ENCODE peak calls at places on chromosome 4, in nine cellular contexts. G is HFFc6, H is GM10248, K is AG04449, R is thyroid gland, B is testis, D is HCT116, J is pancreas, I is sigmoid colon. Y is an unnamed sample.

GRCh38 chr4:78100060-78100459 is 42.9 kb downstream of the FRAS1 start:
- DNase-seq in G (no peak), H (no peak), K (no peak), R (peak; percentile 15), B (no peak), D (no peak), J (no peak), I (no peak), Y (no peak)

GRCh38 chr4:74628808-74629616 is 165.3 kb downstream of the BTC start:
- DNase-seq in G (peak; percentile 26), H (no peak), K (no peak), R (no peak), B (no peak), D (no peak), J (no peak), I (no peak), Y (no peak)

GRCh38 chr4:185956546-185956945 is 112.4 kb upstream of the TLR3 start:
- DNase-seq in G (no peak), H (no peak), K (no peak), R (no peak), B (no peak), D (no peak), J (no peak), I (no peak), Y (no peak)

GRCh38 chr4:5160668-5161067 is 109.4 kb downstream of the STK32B start:
- DNase-seq in G (no peak), H (no peak), K (no peak), R (no peak), B (no peak), D (no peak), J (no peak), I (no peak), Y (no peak)

GRCh38 chr4:123588631-123589223 is 192.1 kb downstream of the SPRY1 start:
- DNase-seq in G (peak; percentile 9), H (peak; percentile 12), K (no peak), R (no peak), B (no peak), D (no peak), J (no peak), I (no peak), Y (no peak)

GRCh38 chr4:153785830-153786721 is 2.8 kb downstream of the SFRP2 start:
- DNase-seq in G (peak; percentile 12), H (peak; percentile 33), K (no peak), R (no peak), B (no peak), D (peak; percentile 26), J (no peak), I (no peak), Y (no peak)

GRCh38 chr4:73440653-73441052 is 4.6 kb downstream of the AFP start:
- DNase-seq in G (no peak), H (no peak), K (no peak), R (no peak), B (no peak), D (no peak), J (no peak), I (no peak), Y (no peak)

GRCh38 chr4:185112104-185112503 is 31.0 kb upstream of the SLC25A4 start:
- DNase-seq in G (peak; percentile 93), H (no peak), K (peak; percentile 82), R (peak; percentile 26), B (peak; percentile 53), D (peak; percentile 97), J (peak; percentile 74), I (no peak), Y (no peak)

GRCh38 chr4:147361726-147362125 is 119.2 kb upstream of the EDNRA start:
- DNase-seq in G (peak; percentile 72), H (no peak), K (no peak), R (no peak), B (peak; percentile 61), D (peak; percentile 61), J (no peak), I (no peak), Y (no peak)

DNA sequence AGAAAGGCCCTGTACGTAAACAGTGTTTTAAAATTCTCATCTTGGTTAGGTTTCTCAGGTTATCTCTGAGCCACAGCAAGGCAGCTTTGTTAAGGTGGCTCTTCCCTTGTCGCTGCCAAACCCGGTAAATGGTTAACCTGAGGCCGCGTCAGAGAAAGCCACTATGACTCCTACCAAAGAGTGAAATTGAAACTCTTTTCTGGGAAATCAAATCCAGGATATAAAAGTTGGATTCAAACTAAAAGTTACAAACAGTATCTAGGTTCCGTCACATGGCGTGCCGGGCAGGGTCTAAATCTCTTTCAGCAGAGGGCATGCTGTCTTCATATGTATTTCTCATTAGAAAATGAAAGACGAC is 433 bp downstream of the MMAA start:
- DNase-seq in G (peak; percentile 21), H (no peak), K (no peak), R (peak; percentile 53), B (peak; percentile 68), D (peak; percentile 28), J (peak; percentile 85), I (peak; percentile 67), Y (no peak)
- TF ChIP-seq CTCF in G (peak; percentile 52), H (no peak), K (no peak), R (no peak), B (no peak), D (no peak), J (no peak), I (no peak), Y (peak; percentile 42)

GRCh38 chr4:13108096-13108495 is 376.0 kb downstream of the RAB28 start:
- DNase-seq in G (no peak), H (no peak), K (no peak), R (no peak), B (no peak), D (no peak), J (no peak), I (no peak), Y (no peak)
- TF ChIP-seq CTCF in G (no peak), H (peak; percentile 9), K (no peak), R (no peak), B (no peak), D (peak; percentile 26), J (no peak), I (no peak), Y (peak; percentile 22)

GRCh38 chr4:139582044-139582443 is 26.0 kb upstream of the SETD7 start:
- DNase-seq in G (no peak), H (no peak), K (no peak), R (no peak), B (no peak), D (no peak), J (no peak), I (no peak), Y (no peak)
- TF ChIP-seq CTCF in G (peak; percentile 32), H (no peak), K (peak; percentile 3), R (no peak), B (no peak), D (no peak), J (no peak), I (no peak), Y (no peak)

DNA sequence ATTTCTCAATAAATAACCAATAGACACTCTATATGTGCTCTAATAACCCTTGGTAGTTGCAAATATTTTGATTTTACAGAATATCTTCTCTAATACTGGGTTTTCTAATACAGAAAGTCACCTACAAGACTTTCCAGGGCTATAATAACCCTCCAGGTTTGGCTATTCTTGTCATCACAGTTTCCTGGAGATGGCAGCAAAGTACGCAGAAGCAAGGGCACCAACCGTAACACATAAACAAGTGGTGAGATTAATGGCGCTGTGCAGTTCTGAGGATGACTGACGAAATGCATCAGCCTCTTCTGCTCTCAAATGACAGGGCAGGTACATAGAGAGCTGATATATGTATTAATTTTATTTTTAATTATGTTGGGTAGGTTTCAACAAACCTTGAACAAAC is 122.4 kb downstream of the C4orf33 start:
- DNase-seq in G (no peak), H (no peak), K (no peak), R (peak; percentile 8), B (peak; percentile 44), D (no peak), J (no peak), I (no peak), Y (no peak)
- TF ChIP-seq CTCF in G (no peak), H (no peak), K (no peak), R (no peak), B (no peak), D (no peak), J (no peak), I (no peak), Y (peak; percentile 49)

DNA sequence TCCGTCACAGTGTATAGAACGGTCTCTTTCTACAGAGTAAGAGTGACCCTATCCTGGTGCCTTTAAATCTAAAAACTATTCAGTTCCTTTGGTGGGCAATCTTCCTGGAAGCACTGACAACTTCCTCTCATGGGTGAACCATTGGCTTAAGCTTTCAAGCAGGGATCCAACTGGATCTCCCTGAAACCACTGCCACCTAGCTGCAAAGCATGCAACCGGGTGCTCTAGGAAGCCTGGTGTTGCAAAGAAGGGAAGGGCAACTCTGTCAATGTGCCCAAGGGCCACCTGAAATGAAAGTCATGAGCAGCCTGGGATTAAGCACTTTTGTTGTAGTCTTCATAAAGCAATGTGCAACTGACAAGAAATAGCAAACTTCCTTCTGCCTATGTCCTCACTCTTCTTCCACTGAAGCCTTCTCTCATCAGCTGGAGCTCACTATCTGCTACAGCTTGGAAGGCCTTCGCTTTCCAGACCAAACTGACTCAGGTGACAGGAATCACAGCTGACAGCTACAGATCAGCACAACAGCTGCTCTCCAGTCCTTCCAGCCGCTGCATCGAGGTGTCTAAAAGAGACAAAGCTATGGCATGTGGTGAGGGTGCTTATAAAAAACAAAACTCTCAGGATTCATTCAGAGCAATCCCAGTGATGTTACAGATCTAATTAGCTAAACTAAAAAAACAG is 46.1 kb downstream of the SETD7 start:
- DNase-seq in G (no peak), H (no peak), K (no peak), R (peak; percentile 23), B (peak; percentile 35), D (no peak), J (no peak), I (no peak), Y (no peak)
- TF ChIP-seq CTCF in G (peak; percentile 63), H (peak; percentile 29), K (peak; percentile 40), R (no peak), B (no peak), D (peak; percentile 59), J (no peak), I (no peak), Y (peak; percentile 37)

GRCh38 chr4:176778063-176778462 is 14.7 kb downstream of the VEGFC start:
- DNase-seq in G (peak; percentile 48), H (no peak), K (no peak), R (no peak), B (no peak), D (no peak), J (no peak), I (no peak), Y (no peak)

GRCh38 chr4:176780995-176781738 is 11.6 kb downstream of the VEGFC start:
- DNase-seq in G (no peak), H (no peak), K (no peak), R (no peak), B (no peak), D (no peak), J (no peak), I (no peak), Y (no peak)

GRCh38 chr4:176781739-176782100 is 11.0 kb downstream of the VEGFC start:
- DNase-seq in G (no peak), H (no peak), K (no peak), R (no peak), B (no peak), D (no peak), J (no peak), I (no peak), Y (no peak)

GRCh38 chr4:176778491-176778890 is 14.2 kb downstream of the VEGFC start:
- DNase-seq in G (peak; percentile 58), H (no peak), K (no peak), R (no peak), B (no peak), D (no peak), J (no peak), I (no peak), Y (no peak)

GRCh38 chr4:176779421-176779820 is 13.3 kb downstream of the VEGFC start:
- DNase-seq in G (no peak), H (no peak), K (no peak), R (no peak), B (no peak), D (no peak), J (no peak), I (no peak), Y (no peak)
- TF ChIP-seq CTCF in G (no peak), H (no peak), K (no peak), R (no peak), B (no peak), D (no peak), J (no peak), I (no peak), Y (no peak)

Y was measured in type B pancreatic cell.